ENCODE peak calls at places on chromosomes 7 and 10, in six cellular contexts. N is vagina, E is colonic mucosa, I is transverse colon, D is sigmoid colon, G is fibroblast of lung. Z is an unnamed sample.

GRCh38 chr10:67296926-67297325 is 371.1 kb downstream of the LRRTM3 start:
- DNase-seq in N (no peak), G (no peak), I (no peak), D (no peak), E (no peak), Z (no peak)

GRCh38 chr10:114684822-114685209 is 26.7 kb upstream of the ABLIM1 start:
- DNase-seq in I (no peak), E (peak), G (peak), N (no peak), D (no peak), Z (peak)

GRCh38 chr10:119113805-119114732 is 10.2 kb downstream of the DENND10 start:
- DNase-seq in E (no peak), D (peak), N (no peak), I (no peak), G (peak), Z (peak)

GRCh38 chr7:562789-563628 is 43.4 kb upstream of the PDGFA start:
- DNase-seq in D (no peak), N (no peak), I (no peak), G (no peak), E (no peak), Z (no peak)

GRCh38 chr10:101099901-101100300 is 31.2 kb upstream of the TLX1 start:
- DNase-seq in G (no peak), D (no peak), E (no peak), I (no peak), N (no peak), Z (no peak)

GRCh38 chr10:128483216-128483615 is 357.0 kb upstream of the MKI67 start:
- DNase-seq in D (peak), G (no peak), N (no peak), E (no peak), I (no peak), Z (no peak)

GRCh38 chr7:55237156-55237721 is 127.9 kb upstream of the LANCL2 start:
- DNase-seq in I (no peak), G (no peak), N (no peak), E (no peak), D (no peak), Z (no peak)

GRCh38 chr10:7792541-7792940 is 4.6 kb downstream of the ATP5F1C start:
- DNase-seq in N (no peak), D (no peak), G (no peak), I (no peak), E (no peak), Z (no peak)

DNA sequence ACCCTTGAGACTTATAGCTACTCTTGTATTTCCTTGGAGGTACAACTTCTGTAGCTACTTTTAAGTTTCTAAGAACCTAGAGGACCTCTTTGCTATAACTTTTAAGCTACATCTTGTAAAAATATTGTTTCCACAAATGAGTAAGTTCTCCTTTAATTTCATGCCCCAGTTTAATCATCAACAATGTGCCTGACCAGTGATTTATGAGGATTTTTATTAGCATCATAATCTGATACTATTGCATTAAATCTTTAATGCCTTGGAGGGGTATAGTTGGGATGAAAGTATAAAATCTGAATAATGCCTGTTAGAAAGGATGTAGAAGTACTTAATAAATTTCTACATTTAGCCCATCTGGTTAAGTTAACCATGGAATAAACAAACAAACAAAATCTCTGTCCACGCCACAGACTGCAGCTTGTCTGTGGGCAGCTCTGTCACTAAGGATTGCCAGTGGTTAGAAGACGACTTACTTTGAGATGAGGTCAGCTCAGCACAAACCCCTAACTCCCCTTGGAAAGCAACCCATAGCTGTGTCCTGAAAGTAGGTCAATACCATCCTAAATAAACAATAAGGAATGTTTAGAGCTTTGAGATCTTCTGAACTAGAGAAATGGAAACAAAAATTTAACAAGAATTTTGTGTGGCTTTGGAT is 18.3 kb downstream of the UBE2D1 start:
- DNase-seq in N (no peak), D (no peak), G (no peak), E (no peak), I (no peak), Z (peak)
- H3K4me3 ChIP-seq in N (no peak), D (no peak), G (no peak), E (no peak), I (no peak), Z (no peak)

GRCh38 chr10:111076682-111077661 is at the start of gene ADRA2A:
- DNase-seq in E (peak), N (no peak), I (peak), G (peak), D (no peak), Z (peak)
- TF ChIP-seq CTCF in E (no peak), N (no peak), I (no peak), G (no peak), D (no peak), Z (no peak)

GRCh38 chr7:6578114-6579084 is 1.1 kb downstream of the ZDHHC4 start:
- DNase-seq in G (no peak), D (no peak), I (no peak), N (no peak), E (no peak), Z (no peak)
- H3K4me3 ChIP-seq in G (peak), D (peak), I (peak), N (peak), E (peak), Z (no peak)

GRCh38 chr7:84914598-84914997 is 272.3 kb downstream of the SEMA3D start:
- DNase-seq in E (no peak), G (no peak), N (no peak), I (no peak), D (no peak), Z (no peak)
- TF ChIP-seq CTCF in E (no peak), G (no peak), N (no peak), I (no peak), D (no peak), Z (no peak)

GRCh38 chr7:106768324-106768751 is 96.7 kb upstream of the PIK3CG start:
- DNase-seq in E (no peak), G (no peak), I (no peak), D (no peak), N (no peak), Z (peak)
- H3K4me3 ChIP-seq in E (no peak), G (peak), I (peak), D (no peak), N (no peak), Z (no peak)

GRCh38 chr10:22657028-22657427 is 57.4 kb downstream of the PIP4K2A start:
- DNase-seq in N (no peak), D (no peak), G (no peak), I (no peak), E (no peak), Z (no peak)

GRCh38 chr10:22652988-22653431 is 61.4 kb downstream of the PIP4K2A start:
- DNase-seq in I (no peak), E (no peak), D (no peak), N (no peak), G (no peak), Z (no peak)

GRCh38 chr10:22657566-22658190 is 56.7 kb downstream of the PIP4K2A start:
- DNase-seq in I (no peak), D (no peak), G (peak), E (no peak), N (no peak), Z (peak)

GRCh38 chr10:22656056-22656455 is 58.3 kb downstream of the PIP4K2A start:
- DNase-seq in I (no peak), E (no peak), G (no peak), D (no peak), N (no peak), Z (no peak)

DNA sequence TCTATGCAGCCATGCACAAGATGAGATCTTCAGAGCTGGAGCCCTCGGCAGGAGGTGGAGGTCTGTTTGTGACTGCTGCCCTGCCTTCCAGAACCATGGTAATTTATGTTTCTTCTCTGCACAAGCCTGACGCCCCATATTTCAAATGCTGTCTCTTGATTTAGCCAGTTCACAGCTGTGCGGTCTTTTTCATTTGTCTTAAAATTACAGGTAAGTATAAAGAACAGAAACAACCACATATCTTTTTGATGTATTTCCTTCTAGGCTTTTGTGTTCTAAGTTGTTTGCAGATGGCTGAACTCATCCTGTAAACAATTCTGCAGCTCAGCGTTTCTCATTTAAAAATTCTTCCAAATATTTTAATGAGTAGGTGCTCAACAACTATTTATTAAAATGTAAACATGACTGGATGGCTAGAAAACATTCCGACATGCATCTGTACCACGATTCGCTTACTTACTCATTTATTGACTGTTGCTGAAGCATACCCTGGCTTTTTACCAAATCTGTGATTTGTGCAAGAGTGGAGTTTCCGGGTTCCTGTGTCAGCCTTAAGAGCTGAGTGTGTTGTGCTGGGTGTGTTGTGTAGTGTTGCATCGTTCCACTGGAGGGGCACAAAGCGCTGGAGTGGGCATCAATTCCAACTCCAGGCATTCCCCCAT is 58.9 kb downstream of the PIP4K2A start:
- DNase-seq in G (peak), D (no peak), E (no peak), I (no peak), N (no peak), Z (peak)
- TF ChIP-seq CTCF in G (no peak), D (no peak), E (no peak), I (no peak), N (no peak), Z (no peak)

DNA sequence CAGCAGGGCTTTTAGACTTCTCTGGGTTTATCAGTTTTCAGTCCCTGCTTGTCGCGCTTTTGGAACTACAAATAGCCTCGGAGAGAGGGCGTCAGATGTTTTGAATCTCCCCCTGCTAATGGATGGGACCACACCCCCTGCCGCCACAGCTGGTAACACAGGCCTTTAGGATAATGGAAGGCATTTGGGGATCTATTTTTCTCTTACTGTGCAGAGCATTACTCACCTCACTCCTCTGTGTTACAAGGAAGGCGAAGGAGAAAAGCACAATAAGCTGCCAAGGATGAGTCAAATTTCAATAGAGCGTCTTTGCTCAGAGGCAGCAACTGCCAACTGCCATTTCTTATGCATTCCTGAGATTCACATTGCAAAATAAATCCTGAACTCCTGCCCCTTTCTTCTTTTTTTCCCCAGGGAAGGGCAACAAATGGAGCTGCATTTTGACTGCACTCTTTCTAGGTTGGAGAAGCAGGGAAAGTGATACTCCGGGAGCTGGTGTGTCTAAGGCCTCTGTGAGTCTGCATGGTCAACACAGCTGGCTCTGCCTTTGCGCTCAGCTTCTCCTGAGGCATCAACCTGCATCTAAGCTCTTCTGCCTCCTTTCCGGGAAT is 31.5 kb upstream of the SMNDC1 start:
- DNase-seq in N (no peak), D (no peak), E (no peak), G (peak), I (no peak), Z (peak)
- H3K4me3 ChIP-seq in N (no peak), D (no peak), E (no peak), G (no peak), I (no peak), Z (no peak)

GRCh38 chr7:12322287-12322902 is 81.3 kb downstream of the VWDE start:
- DNase-seq in D (no peak), G (peak), N (no peak), E (no peak), I (no peak), Z (peak)
- TF ChIP-seq CTCF in D (peak), G (peak), N (no peak), E (peak), I (peak), Z (peak)

DNA sequence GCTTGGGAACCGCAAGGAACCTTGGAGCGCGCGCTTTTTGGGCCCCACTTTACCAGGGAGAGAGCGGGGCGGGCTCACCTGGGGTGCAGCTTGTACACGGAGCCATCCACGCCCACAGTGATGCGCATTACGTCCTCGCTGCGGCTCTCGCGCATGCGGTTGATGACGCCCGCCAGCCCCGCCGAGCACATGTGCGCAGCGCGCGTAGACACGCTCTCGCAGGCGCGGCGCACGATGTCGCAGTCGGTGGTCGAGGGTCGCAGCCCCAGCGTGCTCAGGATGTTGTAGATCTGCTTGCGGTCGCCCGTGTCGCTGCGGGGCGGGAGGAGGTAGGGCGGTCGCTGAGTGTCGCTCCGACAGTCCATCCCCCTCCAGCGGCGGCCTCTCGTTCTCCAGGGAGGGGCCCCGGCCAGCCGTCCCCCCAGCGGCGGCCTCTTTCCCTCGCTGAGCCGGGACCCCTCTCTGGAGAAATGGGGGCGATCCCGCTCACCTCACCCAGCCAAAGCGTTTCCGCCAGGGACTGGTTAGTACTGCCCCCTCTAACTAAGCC is 4.4 kb upstream of the MYL7 start:
- DNase-seq in D (peak), E (no peak), G (no peak), I (no peak), N (no peak), Z (no peak)
- H3K4me3 ChIP-seq in D (peak), E (peak), G (peak), I (peak), N (peak), Z (peak)

GRCh38 chr10:52007091-52007490 is 307.0 kb upstream of the DKK1 start:
- DNase-seq in I (no peak), N (no peak), G (no peak), D (no peak), E (no peak), Z (no peak)
- TF ChIP-seq CTCF in I (no peak), N (no peak), G (no peak), D (no peak), E (no peak), Z (no peak)

Z was measured in fibroblast of mammary gland.